ENCODE peak calls at places on chromosomes 16 and 17, in four cellular contexts. One of them, this sample, is unnamed.

GRCh38 chr16:86929149-86929871 is 351.0 kb downstream of the FOXL1 start:
- DNase-seq in CD8-positive, alpha-beta T cell: no peak
- DNase-seq in lower leg skin: no peak
- DNase-seq in endodermal cell: no peak
- DNase-seq in this sample: no peak

GRCh38 chr16:22357635-22357971 is 16.8 kb downstream of the CDR2 start:
- DNase-seq in lower leg skin: no peak
- DNase-seq in endodermal cell: no peak
- DNase-seq in CD8-positive, alpha-beta T cell: no peak
- DNase-seq in this sample: no peak

GRCh38 chr16:29971304-29971703 is 2.4 kb upstream of the TAOK2 start:
- DNase-seq in CD8-positive, alpha-beta T cell: no peak
- DNase-seq in endodermal cell: no peak
- DNase-seq in lower leg skin: no peak
- DNase-seq in this sample: no peak

GRCh38 chr17:76121932-76122383 is 18.4 kb upstream of the EXOC7 start:
- DNase-seq in endodermal cell: no peak
- DNase-seq in lower leg skin: no peak
- DNase-seq in CD8-positive, alpha-beta T cell: peak; percentile 23
- DNase-seq in this sample: peak; percentile 68

GRCh38 chr17:56440391-56440790 is 153.1 kb upstream of the NOG start:
- DNase-seq in CD8-positive, alpha-beta T cell: no peak
- DNase-seq in lower leg skin: no peak
- DNase-seq in endodermal cell: no peak
- DNase-seq in this sample: no peak

GRCh38 chr17:63435681-63436522 is 10.2 kb downstream of the CYB561 start:
- DNase-seq in endodermal cell: peak; percentile 87
- DNase-seq in lower leg skin: no peak
- DNase-seq in CD8-positive, alpha-beta T cell: no peak
- DNase-seq in this sample: no peak

GRCh38 chr17:79977161-79977631 is 58.5 kb downstream of the TBC1D16 start:
- DNase-seq in endodermal cell: no peak
- DNase-seq in CD8-positive, alpha-beta T cell: no peak
- DNase-seq in lower leg skin: no peak
- DNase-seq in this sample: no peak

GRCh38 chr16:57367111-57367752 is 5.1 kb upstream of the CX3CL1 start:
- DNase-seq in lower leg skin: no peak
- DNase-seq in endodermal cell: no peak
- DNase-seq in CD8-positive, alpha-beta T cell: no peak
- DNase-seq in this sample: no peak

GRCh38 chr17:66842505-66842904 is 7.6 kb downstream of the CACNG5 start:
- DNase-seq in CD8-positive, alpha-beta T cell: no peak
- DNase-seq in lower leg skin: no peak
- DNase-seq in endodermal cell: no peak
- DNase-seq in this sample: no peak

GRCh38 chr17:79562117-79562805 is 48.6 kb downstream of the RBFOX3 start:
- DNase-seq in lower leg skin: no peak
- DNase-seq in CD8-positive, alpha-beta T cell: no peak
- DNase-seq in endodermal cell: no peak
- DNase-seq in this sample: no peak

GRCh38 chr16:14559809-14560227 is 70.2 kb downstream of the PARN start:
- DNase-seq in CD8-positive, alpha-beta T cell: no peak
- DNase-seq in lower leg skin: no peak
- DNase-seq in endodermal cell: no peak
- DNase-seq in this sample: no peak

GRCh38 chr16:84502581-84502980 is 1.9 kb downstream of the MEAK7 start:
- DNase-seq in endodermal cell: no peak
- DNase-seq in lower leg skin: no peak
- DNase-seq in CD8-positive, alpha-beta T cell: no peak
- DNase-seq in this sample: no peak

GRCh38 chr16:47463771-47464624 is 2.9 kb downstream of the PHKB start:
- DNase-seq in CD8-positive, alpha-beta T cell: no peak
- DNase-seq in endodermal cell: no peak
- DNase-seq in lower leg skin: no peak
- DNase-seq in this sample: no peak

GRCh38 chr16:4468972-4469371 is 5.5 kb downstream of the NMRAL1 start:
- DNase-seq in lower leg skin: no peak
- DNase-seq in CD8-positive, alpha-beta T cell: no peak
- DNase-seq in endodermal cell: no peak
- DNase-seq in this sample: no peak

GRCh38 chr16:15671530-15672117 is 21.6 kb downstream of the NDE1 start:
- DNase-seq in CD8-positive, alpha-beta T cell: no peak
- DNase-seq in lower leg skin: no peak
- DNase-seq in endodermal cell: no peak
- DNase-seq in this sample: no peak

GRCh38 chr16:81494434-81494806 is 49.8 kb downstream of the CMIP start:
- DNase-seq in lower leg skin: no peak
- DNase-seq in CD8-positive, alpha-beta T cell: no peak
- DNase-seq in endodermal cell: no peak
- DNase-seq in this sample: no peak

GRCh38 chr16:81493755-81494433 is 49.3 kb downstream of the CMIP start:
- DNase-seq in lower leg skin: peak; percentile 64
- DNase-seq in endodermal cell: peak; percentile 68
- DNase-seq in CD8-positive, alpha-beta T cell: peak; percentile 52
- DNase-seq in this sample: no peak

GRCh38 chr16:81491522-81492188 is 47.0 kb downstream of the CMIP start:
- DNase-seq in endodermal cell: no peak
- DNase-seq in CD8-positive, alpha-beta T cell: no peak
- DNase-seq in lower leg skin: no peak
- DNase-seq in this sample: no peak

GRCh38 chr16:81492965-81493754 is 48.6 kb downstream of the CMIP start:
- DNase-seq in CD8-positive, alpha-beta T cell: no peak
- DNase-seq in endodermal cell: no peak
- DNase-seq in lower leg skin: no peak
- DNase-seq in this sample: no peak

DNA sequence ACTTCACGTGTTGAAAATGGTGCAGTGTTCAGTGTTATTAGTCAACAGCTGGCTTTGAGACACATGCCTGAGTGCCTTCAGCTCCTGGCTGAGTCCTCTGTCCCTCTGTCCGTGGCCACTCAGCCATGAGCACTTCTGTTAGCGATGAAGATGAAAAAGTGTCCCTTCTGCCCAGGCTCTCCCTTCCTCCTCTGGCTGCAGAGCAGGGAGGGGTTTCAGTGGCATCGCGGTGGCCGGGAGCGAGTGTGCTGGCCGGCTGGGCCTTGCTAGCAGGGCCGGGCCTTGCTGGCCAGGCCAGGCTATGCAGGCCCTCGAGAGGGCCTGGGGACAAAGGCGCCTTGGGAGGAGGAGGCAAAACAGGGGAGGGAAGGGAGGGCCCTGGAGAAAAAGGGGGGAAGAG is 47.7 kb downstream of the CMIP start:
- DNase-seq in endodermal cell: no peak
- DNase-seq in lower leg skin: no peak
- DNase-seq in CD8-positive, alpha-beta T cell: no peak
- DNase-seq in this sample: no peak
- TF ChIP-seq CTCF in endodermal cell: no peak
- TF ChIP-seq CTCF in lower leg skin: no peak
- TF ChIP-seq CTCF in CD8-positive, alpha-beta T cell: no peak
- TF ChIP-seq CTCF in this sample: no peak

DNA sequence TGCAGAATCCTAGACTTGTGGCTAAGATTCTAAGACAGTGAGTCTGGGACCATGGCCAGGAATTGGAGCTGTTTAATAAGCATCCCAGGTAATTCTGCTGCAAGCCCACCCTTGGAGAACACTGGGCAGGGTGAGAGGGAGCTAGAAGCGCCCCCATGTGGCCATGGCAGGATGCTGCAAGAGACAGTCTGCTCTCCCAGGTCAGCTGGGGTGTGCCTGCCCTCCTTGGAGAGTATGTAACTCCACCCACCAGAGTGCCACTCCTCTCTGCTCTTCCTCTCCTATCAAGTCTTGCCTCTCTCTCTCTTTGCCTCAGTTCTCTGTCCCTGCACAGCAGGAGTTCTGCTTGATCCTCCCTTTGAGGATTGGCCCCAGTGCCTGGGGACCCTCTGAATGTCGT is 14.9 kb downstream of the RCVRN start:
- DNase-seq in endodermal cell: peak; percentile 96
- DNase-seq in lower leg skin: no peak
- DNase-seq in CD8-positive, alpha-beta T cell: no peak
- DNase-seq in this sample: peak; percentile 75
- TF ChIP-seq CTCF in endodermal cell: peak; percentile 96
- TF ChIP-seq CTCF in lower leg skin: no peak
- TF ChIP-seq CTCF in CD8-positive, alpha-beta T cell: no peak
- TF ChIP-seq CTCF in this sample: peak; percentile 68

DNA sequence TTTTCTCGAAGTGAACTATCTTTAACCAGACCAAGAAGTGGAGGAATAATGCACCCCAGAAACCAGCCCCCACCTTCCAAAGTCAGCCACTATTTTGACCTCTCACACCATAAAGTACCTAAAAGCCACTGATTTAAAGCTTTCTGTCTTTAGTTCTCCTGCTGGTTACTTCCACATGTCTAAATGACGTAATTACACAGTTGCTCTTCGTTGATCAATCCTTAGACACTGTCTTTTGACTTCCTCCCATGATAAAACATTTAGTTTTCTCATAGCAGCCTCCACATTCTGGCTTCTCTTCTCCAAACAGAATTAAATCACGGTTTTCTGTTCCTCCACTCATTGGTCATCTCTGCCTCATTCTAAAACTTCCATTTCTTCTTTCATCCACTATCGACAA is 294.4 kb upstream of the N4BP1 start:
- DNase-seq in endodermal cell: no peak
- DNase-seq in lower leg skin: no peak
- DNase-seq in CD8-positive, alpha-beta T cell: no peak
- DNase-seq in this sample: no peak
- TF ChIP-seq CTCF in endodermal cell: no peak
- TF ChIP-seq CTCF in lower leg skin: no peak
- TF ChIP-seq CTCF in CD8-positive, alpha-beta T cell: no peak
- TF ChIP-seq CTCF in this sample: no peak

GRCh38 chr17:29933379-29933778 is 3.4 kb upstream of the SSH2 start:
- DNase-seq in lower leg skin: no peak
- DNase-seq in CD8-positive, alpha-beta T cell: no peak
- DNase-seq in endodermal cell: peak; percentile 76
- DNase-seq in this sample: no peak
- TF ChIP-seq CTCF in lower leg skin: no peak
- TF ChIP-seq CTCF in CD8-positive, alpha-beta T cell: no peak
- TF ChIP-seq CTCF in endodermal cell: peak; percentile 73
- TF ChIP-seq CTCF in this sample: peak; percentile 12

GRCh38 chr17:50057521-50057991 is 1.6 kb downstream of the ITGA3 start:
- DNase-seq in lower leg skin: no peak
- DNase-seq in CD8-positive, alpha-beta T cell: no peak
- DNase-seq in endodermal cell: peak; percentile 51
- DNase-seq in this sample: no peak

GRCh38 chr17:50055055-50055425 is 870 bp upstream of the ITGA3 start:
- DNase-seq in CD8-positive, alpha-beta T cell: no peak
- DNase-seq in endodermal cell: peak; percentile 93
- DNase-seq in lower leg skin: peak; percentile 46
- DNase-seq in this sample: no peak

GRCh38 chr17:50056961-50057330 is 1.0 kb downstream of the ITGA3 start:
- DNase-seq in endodermal cell: peak; percentile 85
- DNase-seq in CD8-positive, alpha-beta T cell: no peak
- DNase-seq in lower leg skin: no peak
- DNase-seq in this sample: no peak

GRCh38 chr17:50056217-50056960 is 479 bp downstream of the ITGA3 start:
- DNase-seq in CD8-positive, alpha-beta T cell: peak; percentile 61
- DNase-seq in endodermal cell: peak; percentile 98
- DNase-seq in lower leg skin: peak; percentile 38
- DNase-seq in this sample: peak; percentile 78

GRCh38 chr17:50055426-50056216 is at the start of gene ITGA3:
- DNase-seq in endodermal cell: peak; percentile 98
- DNase-seq in CD8-positive, alpha-beta T cell: peak; percentile 62
- DNase-seq in lower leg skin: peak; percentile 39
- DNase-seq in this sample: peak; percentile 75
- TF ChIP-seq CTCF in endodermal cell: no peak
- TF ChIP-seq CTCF in CD8-positive, alpha-beta T cell: no peak
- TF ChIP-seq CTCF in lower leg skin: no peak
- TF ChIP-seq CTCF in this sample: no peak

GRCh38 chr17:44759096-44759915 is 518 bp downstream of the ADAM11 start:
- DNase-seq in CD8-positive, alpha-beta T cell: no peak
- DNase-seq in endodermal cell: peak; percentile 79
- DNase-seq in lower leg skin: no peak
- DNase-seq in this sample: peak; percentile 56

GRCh38 chr17:44760474-44761308 is 1.9 kb downstream of the ADAM11 start:
- DNase-seq in endodermal cell: no peak
- DNase-seq in CD8-positive, alpha-beta T cell: no peak
- DNase-seq in lower leg skin: no peak
- DNase-seq in this sample: no peak

GRCh38 chr17:44763170-44763569 is 4.4 kb downstream of the ADAM11 start:
- DNase-seq in CD8-positive, alpha-beta T cell: no peak
- DNase-seq in endodermal cell: no peak
- DNase-seq in lower leg skin: no peak
- DNase-seq in this sample: no peak

GRCh38 chr17:44759916-44760243 is 1.1 kb downstream of the ADAM11 start:
- DNase-seq in lower leg skin: no peak
- DNase-seq in CD8-positive, alpha-beta T cell: no peak
- DNase-seq in endodermal cell: peak; percentile 52
- DNase-seq in this sample: no peak

GRCh38 chr17:44761932-44762810 is 3.4 kb downstream of the ADAM11 start:
- DNase-seq in lower leg skin: no peak
- DNase-seq in endodermal cell: no peak
- DNase-seq in CD8-positive, alpha-beta T cell: no peak
- DNase-seq in this sample: no peak
- TF ChIP-seq CTCF in lower leg skin: no peak
- TF ChIP-seq CTCF in endodermal cell: peak; percentile 29
- TF ChIP-seq CTCF in CD8-positive, alpha-beta T cell: no peak
- TF ChIP-seq CTCF in this sample: no peak

DNA sequence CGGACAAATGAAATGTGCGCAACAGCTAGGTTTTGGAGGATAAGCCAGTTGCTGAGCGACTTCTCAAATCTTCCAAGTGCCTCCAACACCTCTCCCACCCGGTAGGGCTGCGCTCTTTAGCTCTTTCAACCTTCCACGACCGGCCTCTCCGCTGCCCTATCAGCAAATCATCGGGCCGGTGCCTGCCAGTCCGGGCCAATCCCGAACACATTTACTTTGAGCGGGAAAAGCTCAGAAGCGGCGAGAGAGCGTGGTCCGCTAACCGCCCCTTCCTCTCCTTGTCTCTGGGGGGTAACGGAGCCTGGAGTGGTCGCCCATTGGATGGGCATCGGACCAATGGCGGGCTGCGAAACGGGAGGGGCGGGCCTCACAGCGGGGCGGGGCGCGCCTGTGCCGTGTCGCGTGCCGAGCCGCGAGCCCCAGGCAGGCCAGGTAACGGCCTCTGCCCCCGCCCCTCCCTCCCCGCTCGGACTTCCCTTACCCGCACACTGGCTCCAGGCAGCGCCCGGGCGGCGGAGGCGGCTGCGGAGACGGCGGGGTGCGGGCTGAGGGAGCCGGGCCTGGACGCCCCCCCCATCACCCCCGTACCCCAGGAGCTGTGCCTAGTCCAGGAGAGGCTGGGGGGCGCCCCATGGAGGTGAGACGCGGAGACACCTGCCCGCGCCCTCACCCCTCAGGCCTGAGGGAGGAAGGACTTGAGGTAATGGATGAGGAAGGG is at the start of gene MEIOC:
- DNase-seq in lower leg skin: no peak
- DNase-seq in endodermal cell: peak; percentile 97
- DNase-seq in CD8-positive, alpha-beta T cell: peak; percentile 21
- DNase-seq in this sample: peak; percentile 70
- TF ChIP-seq CTCF in lower leg skin: no peak
- TF ChIP-seq CTCF in endodermal cell: peak; percentile 37
- TF ChIP-seq CTCF in CD8-positive, alpha-beta T cell: no peak
- TF ChIP-seq CTCF in this sample: no peak

This sample was measured in GM13977.